ENCODE peak calls at places on chromosomes 7 and 10, in eight cellular contexts. One of them, this sample, is unnamed.

GRCh38 chr10:106132956-106133355 is 1031.5 kb downstream of the SORCS1 start:
- DNase-seq in K562: no peak
- DNase-seq in fibroblast of lung: no peak
- DNase-seq in MM.1S: no peak
- DNase-seq in GM23248: no peak
- DNase-seq in PC-9: no peak
- DNase-seq in H9: no peak
- DNase-seq in trophoblast cell: no peak
- DNase-seq in this sample: no peak

GRCh38 chr7:66824041-66824440 is 83.5 kb downstream of the RABGEF1 start:
- DNase-seq in K562: no peak
- DNase-seq in fibroblast of lung: no peak
- DNase-seq in MM.1S: no peak
- DNase-seq in GM23248: no peak
- DNase-seq in PC-9: no peak
- DNase-seq in H9: no peak
- DNase-seq in trophoblast cell: no peak
- DNase-seq in this sample: no peak

GRCh38 chr10:132977807-132978206 is 35.4 kb upstream of the CFAP46 start:
- DNase-seq in K562: no peak
- DNase-seq in fibroblast of lung: no peak
- DNase-seq in MM.1S: no peak
- DNase-seq in GM23248: no peak
- DNase-seq in PC-9: no peak
- DNase-seq in H9: no peak
- DNase-seq in trophoblast cell: no peak
- DNase-seq in this sample: no peak

GRCh38 chr10:118832242-118832651 is 77.5 kb upstream of the CACUL1 start:
- DNase-seq in K562: no peak
- DNase-seq in fibroblast of lung: peak; percentile 15
- DNase-seq in MM.1S: no peak
- DNase-seq in GM23248: peak; percentile 46
- DNase-seq in PC-9: no peak
- DNase-seq in H9: no peak
- DNase-seq in trophoblast cell: no peak
- DNase-seq in this sample: no peak

GRCh38 chr10:22825841-22826240 is 102.0 kb upstream of the ARMC3 start:
- DNase-seq in K562: peak; percentile 29
- DNase-seq in fibroblast of lung: no peak
- DNase-seq in MM.1S: no peak
- DNase-seq in GM23248: no peak
- DNase-seq in PC-9: no peak
- DNase-seq in H9: peak; percentile 71
- DNase-seq in trophoblast cell: no peak
- DNase-seq in this sample: no peak

GRCh38 chr10:132684164-132684891 is 101.6 kb downstream of the NKX6-2 start:
- DNase-seq in K562: peak; percentile 23
- DNase-seq in fibroblast of lung: peak; percentile 60
- DNase-seq in MM.1S: no peak
- DNase-seq in GM23248: peak; percentile 46
- DNase-seq in PC-9: peak; percentile 48
- DNase-seq in H9: peak; percentile 18
- DNase-seq in trophoblast cell: no peak
- DNase-seq in this sample: no peak

GRCh38 chr10:22945934-22946673 is 18.3 kb downstream of the ARMC3 start:
- DNase-seq in K562: no peak
- DNase-seq in fibroblast of lung: no peak
- DNase-seq in MM.1S: no peak
- DNase-seq in GM23248: no peak
- DNase-seq in PC-9: no peak
- DNase-seq in H9: no peak
- DNase-seq in trophoblast cell: no peak
- DNase-seq in this sample: no peak

GRCh38 chr7:142854505-142855400 is at the start of gene EPHB6:
- DNase-seq in K562: peak; percentile 91
- DNase-seq in fibroblast of lung: peak; percentile 65
- DNase-seq in MM.1S: peak; percentile 53
- DNase-seq in GM23248: peak; percentile 62
- DNase-seq in PC-9: peak; percentile 68
- DNase-seq in H9: peak; percentile 62
- DNase-seq in trophoblast cell: peak; percentile 32
- DNase-seq in this sample: peak; percentile 66

GRCh38 chr7:4700577-4701235 is 18.6 kb downstream of the FOXK1 start:
- DNase-seq in K562: peak; percentile 38
- DNase-seq in fibroblast of lung: peak; percentile 99
- DNase-seq in MM.1S: no peak
- DNase-seq in GM23248: peak; percentile 96
- DNase-seq in PC-9: no peak
- DNase-seq in H9: peak; percentile 36
- DNase-seq in trophoblast cell: no peak
- DNase-seq in this sample: no peak

GRCh38 chr10:126062132-126063032 is 166.0 kb downstream of the FANK1 start:
- DNase-seq in K562: peak; percentile 24
- DNase-seq in fibroblast of lung: peak; percentile 99
- DNase-seq in MM.1S: no peak
- DNase-seq in GM23248: peak; percentile 99
- DNase-seq in PC-9: peak; percentile 86
- DNase-seq in H9: no peak
- DNase-seq in trophoblast cell: peak; percentile 93
- DNase-seq in this sample: no peak

GRCh38 chr7:135856356-135857144 is 107.9 kb upstream of the FAM180A start:
- DNase-seq in K562: no peak
- DNase-seq in fibroblast of lung: peak; percentile 99
- DNase-seq in MM.1S: no peak
- DNase-seq in GM23248: peak; percentile 87
- DNase-seq in PC-9: no peak
- DNase-seq in H9: no peak
- DNase-seq in trophoblast cell: no peak
- DNase-seq in this sample: no peak

GRCh38 chr10:48913674-48914073 is 26.0 kb downstream of the LRRC18 start:
- DNase-seq in K562: no peak
- DNase-seq in fibroblast of lung: no peak
- DNase-seq in MM.1S: no peak
- DNase-seq in GM23248: no peak
- DNase-seq in PC-9: no peak
- DNase-seq in H9: no peak
- DNase-seq in trophoblast cell: no peak
- DNase-seq in this sample: no peak
- H3K4me1 ChIP-seq in K562: no peaks in the 10 kb centered on the region
- H3K4me1 ChIP-seq in fibroblast of lung: no peaks in the 10 kb centered on the region
- H3K4me1 ChIP-seq in MM.1S: no peaks in the 10 kb centered on the region
- H3K4me1 ChIP-seq in GM23248: no peaks in the 10 kb centered on the region
- H3K4me1 ChIP-seq in PC-9: no peaks in the 10 kb centered on the region
- H3K4me1 ChIP-seq in H9: no peaks in the 10 kb centered on the region
- H3K4me1 ChIP-seq in trophoblast cell: no peaks in the 10 kb centered on the region
- H3K4me1 ChIP-seq in this sample: no peaks in the 10 kb centered on the region

DNA sequence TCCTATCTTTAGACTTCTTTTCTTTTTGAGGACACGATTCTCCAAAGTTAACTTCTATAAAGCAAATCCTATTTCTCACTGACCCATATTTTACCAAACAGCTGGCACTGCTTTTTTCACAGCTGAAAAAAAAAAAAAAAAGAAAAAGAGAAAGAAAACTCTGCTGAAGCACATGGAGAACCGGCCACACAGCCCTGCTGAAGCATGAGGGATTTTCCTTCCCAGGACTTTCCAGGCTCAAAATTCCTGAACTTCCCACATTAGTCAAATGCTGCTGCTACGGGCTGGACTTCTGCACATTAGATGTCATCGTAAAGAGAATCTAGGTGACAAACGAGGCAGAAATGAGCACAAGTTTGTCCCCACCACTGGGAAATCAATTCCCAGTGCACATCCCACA is 25.2 kb downstream of the HIPK2 start:
- DNase-seq in K562: no peak
- DNase-seq in fibroblast of lung: no peak
- DNase-seq in MM.1S: no peak
- DNase-seq in GM23248: no peak
- DNase-seq in PC-9: no peak
- DNase-seq in H9: no peak
- DNase-seq in trophoblast cell: peak; percentile 35
- DNase-seq in this sample: no peak
- H3K4me2 ChIP-seq in K562: no peak overlapping the region
- H3K4me2 ChIP-seq in fibroblast of lung: no peak overlapping the region
- H3K4me2 ChIP-seq in MM.1S: no peak overlapping the region
- H3K4me2 ChIP-seq in GM23248: no peak overlapping the region
- H3K4me2 ChIP-seq in PC-9: no peak overlapping the region
- H3K4me2 ChIP-seq in H9: no peak overlapping the region
- H3K4me2 ChIP-seq in trophoblast cell: no peak overlapping the region
- H3K4me2 ChIP-seq in this sample: no peak overlapping the region

GRCh38 chr10:78831457-78831856 is 237.3 kb upstream of the ZMIZ1 start:
- DNase-seq in K562: no peak
- DNase-seq in fibroblast of lung: no peak
- DNase-seq in MM.1S: no peak
- DNase-seq in GM23248: no peak
- DNase-seq in PC-9: no peak
- DNase-seq in H9: no peak
- DNase-seq in trophoblast cell: no peak
- DNase-seq in this sample: no peak
- H3K27ac ChIP-seq in K562: no peak overlapping the region
- H3K27ac ChIP-seq in fibroblast of lung: no peak overlapping the region
- H3K27ac ChIP-seq in MM.1S: no peak overlapping the region
- H3K27ac ChIP-seq in GM23248: no peak overlapping the region
- H3K27ac ChIP-seq in PC-9: no peak overlapping the region
- H3K27ac ChIP-seq in H9: no peak overlapping the region
- H3K27ac ChIP-seq in trophoblast cell: no peak overlapping the region
- H3K27ac ChIP-seq in this sample: no peak overlapping the region

DNA sequence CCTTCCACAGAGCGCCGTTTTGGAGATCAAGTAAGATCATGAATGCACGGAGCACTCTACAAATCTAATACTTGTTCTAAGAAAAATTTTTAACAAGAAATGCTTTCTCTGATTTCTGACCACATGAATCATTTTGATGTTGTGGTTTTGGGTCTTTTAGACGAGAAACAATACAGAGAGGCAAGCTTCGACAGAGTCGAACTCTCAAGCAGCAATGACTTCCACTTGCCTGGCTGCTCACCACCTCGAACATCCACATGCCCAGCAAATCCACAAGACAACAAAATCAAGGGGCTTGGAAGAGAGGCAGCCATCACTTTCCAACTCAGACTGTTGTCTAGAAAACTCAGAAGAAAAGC is 69.4 kb upstream of the GSDME start:
- DNase-seq in K562: no peak
- DNase-seq in fibroblast of lung: peak; percentile 77
- DNase-seq in MM.1S: no peak
- DNase-seq in GM23248: no peak
- DNase-seq in PC-9: no peak
- DNase-seq in H9: no peak
- DNase-seq in trophoblast cell: no peak
- DNase-seq in this sample: no peak
- H3K4me1 ChIP-seq in K562: peaks cover 20% of the 10 kb centered on the region
- H3K4me1 ChIP-seq in fibroblast of lung: peaks cover 38% of the 10 kb centered on the region
- H3K4me1 ChIP-seq in MM.1S: peaks cover 26% of the 10 kb centered on the region
- H3K4me1 ChIP-seq in GM23248: peaks cover 70% of the 10 kb centered on the region
- H3K4me1 ChIP-seq in PC-9: peaks cover 53% of the 10 kb centered on the region
- H3K4me1 ChIP-seq in H9: no peaks in the 10 kb centered on the region
- H3K4me1 ChIP-seq in trophoblast cell: peaks cover 4% of the 10 kb centered on the region
- H3K4me1 ChIP-seq in this sample: peaks cover 100% of the 10 kb centered on the region

GRCh38 chr10:4807803-4808507 is 18.1 kb upstream of the AKR1E2 start:
- DNase-seq in K562: no peak
- DNase-seq in fibroblast of lung: peak; percentile 94
- DNase-seq in MM.1S: peak; percentile 52
- DNase-seq in GM23248: peak; percentile 89
- DNase-seq in PC-9: no peak
- DNase-seq in H9: no peak
- DNase-seq in trophoblast cell: no peak
- DNase-seq in this sample: no peak
- H3K4me2 ChIP-seq in K562: no peak overlapping the region
- H3K4me2 ChIP-seq in fibroblast of lung: peak overlapping the region; percentile 56
- H3K4me2 ChIP-seq in MM.1S: peak overlapping the region; percentile 57
- H3K4me2 ChIP-seq in GM23248: peak overlapping the region; percentile 64
- H3K4me2 ChIP-seq in PC-9: no peak overlapping the region
- H3K4me2 ChIP-seq in H9: no peak overlapping the region
- H3K4me2 ChIP-seq in trophoblast cell: no peak overlapping the region
- H3K4me2 ChIP-seq in this sample: no peak overlapping the region

GRCh38 chr10:31132681-31133239 is 101.1 kb upstream of the ZNF438 start:
- DNase-seq in K562: no peak
- DNase-seq in fibroblast of lung: no peak
- DNase-seq in MM.1S: no peak
- DNase-seq in GM23248: no peak
- DNase-seq in PC-9: no peak
- DNase-seq in H9: no peak
- DNase-seq in trophoblast cell: no peak
- DNase-seq in this sample: no peak

GRCh38 chr10:31129880-31130405 is 98.3 kb upstream of the ZNF438 start:
- DNase-seq in K562: no peak
- DNase-seq in fibroblast of lung: no peak
- DNase-seq in MM.1S: no peak
- DNase-seq in GM23248: no peak
- DNase-seq in PC-9: no peak
- DNase-seq in H9: no peak
- DNase-seq in trophoblast cell: no peak
- DNase-seq in this sample: no peak

GRCh38 chr10:31126593-31126992 is 94.9 kb upstream of the ZNF438 start:
- DNase-seq in K562: no peak
- DNase-seq in fibroblast of lung: peak; percentile 27
- DNase-seq in MM.1S: no peak
- DNase-seq in GM23248: no peak
- DNase-seq in PC-9: no peak
- DNase-seq in H9: no peak
- DNase-seq in trophoblast cell: peak; percentile 72
- DNase-seq in this sample: no peak

GRCh38 chr10:31125789-31126188 is 94.1 kb upstream of the ZNF438 start:
- DNase-seq in K562: no peak
- DNase-seq in fibroblast of lung: no peak
- DNase-seq in MM.1S: no peak
- DNase-seq in GM23248: no peak
- DNase-seq in PC-9: no peak
- DNase-seq in H9: no peak
- DNase-seq in trophoblast cell: no peak
- DNase-seq in this sample: no peak

GRCh38 chr10:31129261-31129660 is 97.6 kb upstream of the ZNF438 start:
- DNase-seq in K562: peak; percentile 58
- DNase-seq in fibroblast of lung: peak; percentile 94
- DNase-seq in MM.1S: no peak
- DNase-seq in GM23248: peak; percentile 68
- DNase-seq in PC-9: no peak
- DNase-seq in H9: peak; percentile 49
- DNase-seq in trophoblast cell: no peak
- DNase-seq in this sample: no peak
- H3K27ac ChIP-seq in K562: no peak overlapping the region
- H3K27ac ChIP-seq in fibroblast of lung: peak overlapping the region; percentile 0
- H3K27ac ChIP-seq in MM.1S: no peak overlapping the region
- H3K27ac ChIP-seq in GM23248: no peak overlapping the region
- H3K27ac ChIP-seq in PC-9: peak overlapping the region; percentile 27
- H3K27ac ChIP-seq in H9: no peak overlapping the region
- H3K27ac ChIP-seq in trophoblast cell: no peak overlapping the region
- H3K27ac ChIP-seq in this sample: no peak overlapping the region

DNA sequence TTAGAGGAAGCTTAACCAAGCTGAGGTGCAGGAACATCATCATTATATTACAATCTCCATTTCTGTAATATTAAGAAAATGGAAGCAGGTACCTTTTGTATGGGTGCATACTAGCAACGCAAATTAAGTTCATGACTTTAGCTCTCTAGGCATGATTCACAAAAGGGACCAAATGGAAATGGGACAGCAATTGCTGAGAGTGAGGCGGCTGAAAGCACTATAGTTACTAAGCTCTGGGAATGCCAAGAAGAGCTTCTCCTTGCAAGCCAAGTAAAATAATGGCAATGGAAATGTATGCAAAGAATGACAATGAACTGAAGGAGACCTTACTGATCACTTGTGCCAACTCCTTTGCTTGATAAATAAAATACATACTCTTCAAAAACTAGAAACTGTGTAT is 36.2 kb upstream of the RNF148 start:
- DNase-seq in K562: no peak
- DNase-seq in fibroblast of lung: no peak
- DNase-seq in MM.1S: no peak
- DNase-seq in GM23248: no peak
- DNase-seq in PC-9: no peak
- DNase-seq in H9: no peak
- DNase-seq in trophoblast cell: no peak
- DNase-seq in this sample: no peak
- H3K4me1 ChIP-seq in K562: no peaks in the 10 kb centered on the region
- H3K4me1 ChIP-seq in fibroblast of lung: no peaks in the 10 kb centered on the region
- H3K4me1 ChIP-seq in MM.1S: peaks cover 4% of the 10 kb centered on the region
- H3K4me1 ChIP-seq in GM23248: no peaks in the 10 kb centered on the region
- H3K4me1 ChIP-seq in PC-9: no peaks in the 10 kb centered on the region
- H3K4me1 ChIP-seq in H9: peaks cover 9% of the 10 kb centered on the region
- H3K4me1 ChIP-seq in trophoblast cell: no peaks in the 10 kb centered on the region
- H3K4me1 ChIP-seq in this sample: no peaks in the 10 kb centered on the region

This sample was measured in Karpas-422.